ENCODE peak calls at places on chromosomes 11 and 22, in five cellular contexts. Y is psoas muscle; D is naive thymus-derived CD4-positive, alpha-beta T cell; A is choroid plexus epithelial cell; H is prostate gland. S is an unnamed sample.

GRCh38 chr22:19896665-19897355 is 42.1 kb upstream of the GNB1L start:
- DNase-seq in Y (no peak), A (no peak), D (no peak), H (no peak), S (no peak)

GRCh38 chr11:10474551-10474950 is 19.5 kb downstream of the AMPD3 start:
- DNase-seq in A (no peak), Y (no peak), D (no peak), H (no peak), S (no peak)

GRCh38 chr11:124199702-124200101 is 16.6 kb downstream of the OR10D3 start:
- DNase-seq in A (peak), H (no peak), D (no peak), Y (no peak), S (peak)

GRCh38 chr11:11937957-11938356 is 70.5 kb downstream of the DKK3 start:
- DNase-seq in D (no peak), H (no peak), Y (no peak), A (peak), S (peak)

GRCh38 chr11:2138436-2139117 is 612 bp downstream of the IGF2 start:
- DNase-seq in D (no peak), Y (peak), A (no peak), H (no peak), S (peak)

GRCh38 chr11:128550967-128551522 is 36.3 kb downstream of the ETS1 start:
- DNase-seq in H (no peak), A (no peak), D (no peak), Y (no peak), S (no peak)

GRCh38 chr11:61743486-61744095 is 8.8 kb upstream of the MYRF start:
- DNase-seq in D (no peak), Y (no peak), H (no peak), A (no peak), S (no peak)

GRCh38 chr11:31870609-31871309 is 59.6 kb upstream of the PAX6 start:
- DNase-seq in A (peak), H (peak), Y (peak), D (no peak), S (peak)

GRCh38 chr11:65436412-65437032 is 13.9 kb downstream of the NEAT1 start:
- DNase-seq in Y (no peak), A (peak), D (no peak), H (peak), S (peak)

GRCh38 chr11:94583885-94584500 is 16.8 kb downstream of the PIWIL4 start:
- DNase-seq in H (no peak), D (no peak), A (peak), Y (no peak), S (peak)

GRCh38 chr11:124085583-124085982 is 29.7 kb upstream of the VWA5A start:
- DNase-seq in Y (no peak), A (peak), H (no peak), D (no peak), S (peak)

GRCh38 chr22:25420471-25420924 is 144.0 kb upstream of the GRK3 start:
- DNase-seq in Y (no peak), A (no peak), H (no peak), D (no peak), S (no peak)

GRCh38 chr11:86442420-86442819 is 67.7 kb downstream of the CCDC81 start:
- DNase-seq in Y (no peak), D (no peak), H (no peak), A (peak), S (peak)

GRCh38 chr11:59756845-59757244 is 1.7 kb downstream of the STX3 start:
- DNase-seq in H (peak), D (no peak), A (peak), Y (no peak), S (peak)

GRCh38 chr11:2799881-2800654 is 85.5 kb downstream of the CDKN1C start:
- DNase-seq in D (no peak), A (no peak), Y (peak), H (no peak), S (peak)

GRCh38 chr11:82719316-82719715 is 14.3 kb downstream of the FAM181B start:
- DNase-seq in H (no peak), A (no peak), D (no peak), Y (no peak), S (no peak)

GRCh38 chr22:47556473-47556872 is 794.0 kb downstream of the TBC1D22A start:
- DNase-seq in A (no peak), H (no peak), D (no peak), Y (no peak), S (no peak)

GRCh38 chr11:61087426-61088119 is 14.7 kb upstream of the CD5 start:
- DNase-seq in Y (no peak), H (no peak), D (no peak), A (no peak), S (no peak)

GRCh38 chr22:50531546-50532352 is 1.9 kb upstream of the TYMP start:
- DNase-seq in A (peak), Y (peak), D (no peak), H (peak), S (peak)

GRCh38 chr22:30609260-30610185 is 2.5 kb downstream of the TCN2 start:
- DNase-seq in D (no peak), A (peak), Y (peak), H (no peak), S (peak)

GRCh38 chr11:110069158-110069737 is 23.9 kb upstream of the ZC3H12C start:
- DNase-seq in A (peak), H (no peak), Y (peak), D (no peak), S (peak)

GRCh38 chr22:27985323-27986275 is 66.5 kb upstream of the PITPNB start:
- DNase-seq in D (no peak), H (no peak), A (no peak), Y (no peak), S (no peak)

GRCh38 chr11:77568306-77568705 is 21.4 kb upstream of the AQP11 start:
- DNase-seq in D (no peak), A (no peak), Y (no peak), H (no peak), S (no peak)

GRCh38 chr11:31050061-31050790 is 319.3 kb downstream of the DCDC1 start:
- DNase-seq in D (no peak), Y (no peak), A (no peak), H (no peak), S (no peak)

GRCh38 chr11:25214535-25215176 is 717.8 kb downstream of the LUZP2 start:
- DNase-seq in D (no peak), H (no peak), A (no peak), Y (no peak), S (no peak)
- H3K4me3 ChIP-seq in D (no peak), H (no peak), A (no peak), Y (no peak), S (no peak)

DNA sequence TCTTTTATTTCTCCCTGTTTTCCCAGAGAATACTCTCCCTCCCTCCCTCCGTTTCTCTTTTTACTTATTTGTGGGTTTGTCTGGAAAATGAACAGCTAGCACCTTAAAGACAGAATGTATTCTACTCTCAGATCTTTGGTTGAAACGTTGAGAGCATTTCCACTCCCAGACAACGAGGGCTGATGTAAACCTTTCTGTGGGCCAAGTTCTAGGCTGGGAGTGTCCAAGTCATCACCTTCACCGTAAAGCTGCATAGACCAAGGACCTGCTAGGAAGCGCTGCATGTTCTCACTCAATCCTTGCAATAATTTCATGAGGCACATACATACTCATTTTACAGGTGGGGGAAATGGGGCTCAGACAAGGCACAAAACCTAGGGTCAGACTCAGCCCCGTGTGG is 32.4 kb downstream of the MYH9 start:
- DNase-seq in A (peak), D (no peak), Y (no peak), H (no peak), S (peak)
- H3K4me3 ChIP-seq in A (no peak), D (peak), Y (peak), H (no peak), S (peak)

GRCh38 chr11:69644962-69645675 is 4.2 kb downstream of the CCND1 start:
- DNase-seq in A (no peak), D (no peak), H (no peak), Y (no peak), S (no peak)

GRCh38 chr11:69647349-69647748 is 6.4 kb downstream of the CCND1 start:
- DNase-seq in H (no peak), D (no peak), A (no peak), Y (no peak), S (no peak)

GRCh38 chr11:69644071-69644961 is 3.4 kb downstream of the CCND1 start:
- DNase-seq in A (peak), Y (peak), D (no peak), H (peak), S (peak)

GRCh38 chr11:69646493-69647201 is 5.7 kb downstream of the CCND1 start:
- DNase-seq in D (no peak), Y (no peak), A (no peak), H (no peak), S (no peak)

DNA sequence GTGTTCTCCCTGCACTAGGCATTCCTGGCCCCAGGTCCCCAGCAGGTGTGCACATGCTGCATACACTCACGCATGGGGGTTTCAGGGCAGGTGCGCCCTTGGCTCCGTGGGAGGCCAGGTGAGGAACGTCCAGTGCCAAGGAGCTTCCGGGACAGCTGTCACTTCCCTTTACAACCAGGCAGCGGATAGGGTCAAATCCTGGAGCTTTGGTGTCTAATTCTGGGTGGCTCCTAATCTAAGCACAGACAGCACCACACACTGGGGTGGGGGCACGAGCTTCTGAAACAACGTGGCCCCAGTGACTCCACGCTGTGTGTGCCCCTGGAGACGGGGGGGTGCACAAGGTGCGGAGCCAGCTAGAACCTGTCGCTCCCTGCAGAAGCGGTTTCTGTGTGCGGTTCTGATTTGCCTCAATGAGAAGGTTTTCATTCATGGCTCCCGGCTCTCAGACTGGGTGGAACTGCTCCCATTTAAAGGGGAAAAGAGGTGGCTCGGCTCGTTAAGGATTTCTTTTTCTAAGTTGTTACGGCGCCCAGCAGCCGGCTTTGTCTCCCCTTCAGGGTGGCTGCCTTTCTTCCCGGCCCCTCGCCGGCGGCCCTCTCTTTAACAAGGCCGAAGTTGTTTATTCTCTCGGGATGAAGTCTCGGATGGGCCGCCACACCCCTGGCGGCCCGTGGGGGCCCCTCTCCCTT is 5.0 kb downstream of the CCND1 start:
- DNase-seq in D (no peak), A (no peak), Y (no peak), H (no peak), S (no peak)
- H3K4me3 ChIP-seq in D (no peak), A (no peak), Y (no peak), H (no peak), S (no peak)

GRCh38 chr22:40194656-40195055 is 16.9 kb downstream of the TNRC6B start:
- DNase-seq in D (no peak), H (no peak), A (no peak), Y (no peak), S (no peak)

GRCh38 chr22:40196628-40197027 is 18.9 kb downstream of the TNRC6B start:
- DNase-seq in Y (no peak), A (peak), H (no peak), D (no peak), S (peak)

GRCh38 chr22:40189979-40190378 is 12.3 kb downstream of the TNRC6B start:
- DNase-seq in A (no peak), Y (no peak), H (no peak), D (no peak), S (no peak)

GRCh38 chr22:40190501-40190900 is 12.8 kb downstream of the TNRC6B start:
- DNase-seq in D (no peak), Y (no peak), H (no peak), A (no peak), S (no peak)

DNA sequence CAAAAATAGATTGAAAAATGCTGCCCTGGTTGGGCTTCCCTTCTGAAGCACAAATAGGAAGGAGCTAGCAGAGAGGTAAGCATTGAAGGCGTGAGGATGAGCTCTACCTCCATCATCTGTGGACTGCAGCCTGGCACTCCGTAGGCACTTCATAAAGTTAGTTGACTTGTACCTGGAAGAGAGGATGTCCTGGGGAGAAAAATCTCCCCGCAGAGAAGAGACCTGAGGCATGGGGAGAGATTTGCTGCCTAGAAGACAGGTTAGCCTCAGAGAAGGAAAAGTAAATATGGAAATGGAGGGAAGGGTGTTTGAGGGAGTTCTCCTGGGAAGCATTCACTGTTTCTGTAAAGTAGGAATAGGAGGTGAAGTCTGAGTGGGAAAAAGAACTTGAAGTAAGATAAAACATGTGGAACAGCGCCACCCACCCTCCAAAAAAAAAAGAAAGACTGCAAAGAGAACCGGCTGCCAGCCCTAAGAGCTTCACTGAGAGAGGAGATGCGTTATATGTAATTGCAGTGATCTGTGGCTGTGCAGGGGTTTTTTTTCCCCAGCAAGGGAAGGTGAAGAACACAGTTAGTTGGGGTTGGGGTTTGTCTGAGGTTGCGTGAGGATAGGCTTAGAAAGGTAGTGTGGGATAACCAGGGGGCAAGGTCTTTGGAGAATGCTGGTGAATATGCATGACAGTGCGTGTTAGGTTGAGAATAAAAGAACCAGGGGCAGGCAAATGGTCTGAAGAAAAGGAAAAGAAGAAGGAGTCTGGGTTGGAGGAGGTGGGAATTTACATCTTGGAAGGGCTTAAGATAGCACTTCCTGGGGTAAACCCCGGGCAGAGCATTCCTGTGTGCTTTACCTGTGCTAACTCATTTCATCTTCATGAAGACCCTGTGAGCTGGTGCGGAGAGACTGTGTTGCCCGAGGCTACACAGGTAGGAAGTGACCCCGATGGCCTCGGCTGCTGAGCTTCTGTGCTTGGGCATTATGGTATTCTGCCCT is 16.0 kb downstream of the TNRC6B start:
- DNase-seq in D (no peak), A (peak), Y (no peak), H (no peak), S (peak)
- H3K4me3 ChIP-seq in D (no peak), A (no peak), Y (no peak), H (no peak), S (no peak)

GRCh38 chr22:37186228-37186996 is 1.6 kb downstream of the C1QTNF6 start:
- DNase-seq in H (no peak), D (no peak), A (peak), Y (peak), S (peak)
- H3K4me3 ChIP-seq in H (no peak), D (peak), A (no peak), Y (no peak), S (peak)

GRCh38 chr11:118144301-118144701 is 8.3 kb downstream of the SCN4B start:
- DNase-seq in Y (no peak), H (no peak), A (no peak), D (no peak), S (no peak)

GRCh38 chr11:118146554-118146953 is 6.1 kb downstream of the SCN4B start:
- DNase-seq in A (no peak), D (no peak), H (no peak), Y (no peak), S (no peak)

GRCh38 chr11:118145285-118146227 is 7.1 kb downstream of the SCN4B start:
- DNase-seq in D (peak), A (peak), Y (peak), H (peak), S (peak)

GRCh38 chr11:118143661-118144185 is 8.9 kb downstream of the SCN4B start:
- DNase-seq in A (no peak), D (no peak), Y (no peak), H (no peak), S (no peak)

GRCh38 chr11:118144869-118145268 is 7.8 kb downstream of the SCN4B start:
- DNase-seq in D (no peak), A (no peak), Y (no peak), H (no peak), S (no peak)
- H3K4me3 ChIP-seq in D (no peak), A (no peak), Y (peak), H (no peak), S (no peak)

GRCh38 chr11:122439911-122440782 is 215.4 kb upstream of the UBASH3B start:
- DNase-seq in H (no peak), D (no peak), A (peak), Y (peak), S (peak)
- H3K4me3 ChIP-seq in H (peak), D (no peak), A (peak), Y (peak), S (peak)

GRCh38 chr22:17994424-17995108 is 29.8 kb downstream of the MICAL3 start:
- DNase-seq in H (no peak), Y (no peak), D (no peak), A (no peak), S (no peak)
- H3K4me3 ChIP-seq in H (no peak), Y (no peak), D (no peak), A (no peak), S (no peak)

DNA sequence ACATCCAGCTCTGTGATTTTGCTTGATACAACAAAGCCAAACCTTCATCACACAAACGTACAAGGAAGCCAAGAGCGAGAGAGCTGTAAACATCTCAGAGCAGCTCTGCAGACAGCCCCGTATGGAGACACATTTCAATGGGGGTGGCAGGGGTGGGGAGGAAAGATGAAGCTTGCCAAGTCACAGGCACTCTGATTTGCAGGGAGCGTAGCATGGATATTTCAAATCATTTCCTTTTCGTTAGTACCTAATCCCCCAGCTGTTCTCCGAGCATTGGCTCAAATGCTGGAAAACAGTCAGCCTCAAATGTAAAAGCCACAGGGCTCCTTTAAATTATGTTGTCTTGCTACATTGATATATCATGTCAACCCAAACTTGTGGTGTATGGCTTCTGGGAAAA is 459.0 kb upstream of the CADM1 start:
- DNase-seq in Y (no peak), H (no peak), D (no peak), A (no peak), S (no peak)
- H3K4me3 ChIP-seq in Y (no peak), H (no peak), D (no peak), A (no peak), S (no peak)

DNA sequence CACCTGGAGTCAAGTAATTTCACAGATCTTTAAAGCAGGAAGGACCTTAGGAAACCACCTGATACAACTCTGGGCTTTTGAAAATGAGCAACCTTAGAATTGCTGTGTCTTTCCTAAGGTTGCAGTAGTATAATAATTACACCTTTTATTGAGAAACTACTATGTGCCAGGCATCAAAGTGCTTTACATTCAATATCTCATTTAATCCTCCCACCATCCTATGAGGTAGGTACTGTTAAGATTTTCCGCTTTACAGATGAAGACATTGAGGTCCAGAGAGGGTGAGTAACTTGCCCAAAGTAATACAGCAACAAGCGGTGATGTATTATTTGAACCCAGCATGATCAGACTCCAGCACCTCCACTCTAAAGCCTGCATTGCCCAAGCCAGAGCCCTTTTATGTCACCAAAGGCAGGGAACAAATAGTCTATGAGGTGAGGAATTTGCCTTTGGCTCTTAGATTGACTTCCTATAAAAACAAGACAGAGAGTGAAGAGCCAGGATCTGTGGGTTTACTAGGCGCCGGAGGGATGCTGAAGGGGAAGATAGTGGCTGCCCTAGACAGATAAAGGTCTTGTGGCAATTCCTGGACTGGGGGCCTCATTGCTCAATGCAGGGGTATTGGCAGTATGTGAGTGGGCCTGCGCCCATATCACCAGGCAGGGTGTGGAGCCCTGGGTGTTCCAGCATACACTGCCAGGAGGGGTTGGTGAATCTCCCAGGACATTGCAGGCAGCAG is 157.1 kb downstream of the FBXO7 start:
- DNase-seq in Y (no peak), A (no peak), D (no peak), H (no peak), S (peak)
- H3K4me3 ChIP-seq in Y (no peak), A (no peak), D (no peak), H (no peak), S (no peak)